ENCODE peak calls at places on chromosome 18, in seven cellular contexts. One of them, this sample, is unnamed.

GRCh38 chr18:74013955-74014354 is 133.7 kb downstream of the FBXO15 start:
- DNase-seq in neuronal stem cell: no peak
- DNase-seq in mesendoderm: no peak
- DNase-seq in mesenchymal stem cell: peak
- DNase-seq in trophoblast cell: peak
- DNase-seq in H1: no peak
- DNase-seq in IMR-90: peak
- DNase-seq in this sample: no peak

GRCh38 chr18:4017479-4017878 is 437.6 kb downstream of the DLGAP1 start:
- DNase-seq in mesendoderm: peak
- DNase-seq in mesenchymal stem cell: peak
- DNase-seq in IMR-90: peak
- DNase-seq in H1: peak
- DNase-seq in trophoblast cell: no peak
- DNase-seq in neuronal stem cell: no peak
- DNase-seq in this sample: peak

GRCh38 chr18:10499230-10499629 is 26.6 kb upstream of the NAPG start:
- DNase-seq in IMR-90: no peak
- DNase-seq in H1: no peak
- DNase-seq in neuronal stem cell: no peak
- DNase-seq in mesenchymal stem cell: peak
- DNase-seq in mesendoderm: no peak
- DNase-seq in trophoblast cell: no peak
- DNase-seq in this sample: no peak

GRCh38 chr18:24544141-24544498 is 83.7 kb downstream of the HRH4 start:
- DNase-seq in mesenchymal stem cell: peak
- DNase-seq in trophoblast cell: no peak
- DNase-seq in mesendoderm: peak
- DNase-seq in IMR-90: peak
- DNase-seq in neuronal stem cell: peak
- DNase-seq in H1: no peak
- DNase-seq in this sample: no peak

GRCh38 chr18:12253517-12254136 is 534 bp upstream of the CIDEA start:
- DNase-seq in neuronal stem cell: no peak
- DNase-seq in mesendoderm: peak
- DNase-seq in IMR-90: no peak
- DNase-seq in mesenchymal stem cell: no peak
- DNase-seq in H1: no peak
- DNase-seq in trophoblast cell: no peak
- DNase-seq in this sample: no peak

GRCh38 chr18:3247243-3248061 is at the start of gene MYL12A:
- DNase-seq in IMR-90: peak
- DNase-seq in mesendoderm: peak
- DNase-seq in trophoblast cell: peak
- DNase-seq in H1: peak
- DNase-seq in mesenchymal stem cell: peak
- DNase-seq in neuronal stem cell: peak
- DNase-seq in this sample: peak

GRCh38 chr18:46877329-46877987 is 39.8 kb downstream of the PIAS2 start:
- DNase-seq in mesenchymal stem cell: no peak
- DNase-seq in H1: no peak
- DNase-seq in IMR-90: no peak
- DNase-seq in mesendoderm: no peak
- DNase-seq in neuronal stem cell: no peak
- DNase-seq in trophoblast cell: no peak
- DNase-seq in this sample: peak

GRCh38 chr18:59986139-59986538 is 86.3 kb downstream of the PMAIP1 start:
- DNase-seq in mesendoderm: no peak
- DNase-seq in H1: no peak
- DNase-seq in neuronal stem cell: no peak
- DNase-seq in IMR-90: no peak
- DNase-seq in mesenchymal stem cell: no peak
- DNase-seq in trophoblast cell: no peak
- DNase-seq in this sample: no peak

GRCh38 chr18:34643982-34644381 is 66.1 kb upstream of the DTNA start:
- DNase-seq in IMR-90: peak
- DNase-seq in mesenchymal stem cell: peak
- DNase-seq in H1: no peak
- DNase-seq in trophoblast cell: no peak
- DNase-seq in neuronal stem cell: no peak
- DNase-seq in mesendoderm: no peak
- DNase-seq in this sample: no peak

GRCh38 chr18:49591775-49592174 is 29.9 kb downstream of the LIPG start:
- DNase-seq in mesendoderm: no peak
- DNase-seq in H1: no peak
- DNase-seq in neuronal stem cell: no peak
- DNase-seq in IMR-90: no peak
- DNase-seq in mesenchymal stem cell: no peak
- DNase-seq in trophoblast cell: no peak
- DNase-seq in this sample: no peak

GRCh38 chr18:48806551-48807261 is 144.1 kb downstream of the SMAD7 start:
- DNase-seq in trophoblast cell: no peak
- DNase-seq in mesendoderm: peak
- DNase-seq in neuronal stem cell: no peak
- DNase-seq in H1: no peak
- DNase-seq in mesenchymal stem cell: no peak
- DNase-seq in IMR-90: no peak
- DNase-seq in this sample: peak

GRCh38 chr18:33579147-33579867 is 1.3 kb downstream of the ASXL3 start:
- DNase-seq in neuronal stem cell: peak
- DNase-seq in trophoblast cell: no peak
- DNase-seq in IMR-90: no peak
- DNase-seq in mesenchymal stem cell: no peak
- DNase-seq in H1: no peak
- DNase-seq in mesendoderm: no peak
- DNase-seq in this sample: no peak

GRCh38 chr18:9117980-9118841 is 15.7 kb downstream of the NDUFV2 start:
- DNase-seq in H1: no peak
- DNase-seq in IMR-90: no peak
- DNase-seq in neuronal stem cell: no peak
- DNase-seq in trophoblast cell: no peak
- DNase-seq in mesendoderm: no peak
- DNase-seq in mesenchymal stem cell: peak
- DNase-seq in this sample: no peak

GRCh38 chr18:13885009-13885408 is 30.3 kb downstream of the MC2R start:
- DNase-seq in trophoblast cell: no peak
- DNase-seq in mesendoderm: no peak
- DNase-seq in neuronal stem cell: no peak
- DNase-seq in IMR-90: no peak
- DNase-seq in H1: no peak
- DNase-seq in mesenchymal stem cell: no peak
- DNase-seq in this sample: no peak

GRCh38 chr18:9700261-9700796 is 7.8 kb upstream of the RAB31 start:
- DNase-seq in mesendoderm: peak
- DNase-seq in neuronal stem cell: no peak
- DNase-seq in mesenchymal stem cell: peak
- DNase-seq in IMR-90: peak
- DNase-seq in trophoblast cell: no peak
- DNase-seq in H1: no peak
- DNase-seq in this sample: no peak

GRCh38 chr18:33282142-33282541 is 158.4 kb downstream of the CCDC178 start:
- DNase-seq in trophoblast cell: no peak
- DNase-seq in mesendoderm: no peak
- DNase-seq in IMR-90: no peak
- DNase-seq in H1: no peak
- DNase-seq in mesenchymal stem cell: no peak
- DNase-seq in neuronal stem cell: no peak
- DNase-seq in this sample: no peak

GRCh38 chr18:32937007-32937540 is 164.3 kb upstream of the KLHL14 start:
- DNase-seq in neuronal stem cell: no peak
- DNase-seq in mesendoderm: no peak
- DNase-seq in H1: no peak
- DNase-seq in mesenchymal stem cell: peak
- DNase-seq in trophoblast cell: no peak
- DNase-seq in IMR-90: no peak
- DNase-seq in this sample: no peak

GRCh38 chr18:37207343-37207742 is 358.3 kb downstream of the CELF4 start:
- DNase-seq in trophoblast cell: no peak
- DNase-seq in mesenchymal stem cell: no peak
- DNase-seq in IMR-90: no peak
- DNase-seq in H1: no peak
- DNase-seq in neuronal stem cell: no peak
- DNase-seq in mesendoderm: peak
- DNase-seq in this sample: no peak

GRCh38 chr18:448116-448515 is 52.4 kb downstream of the COLEC12 start:
- DNase-seq in H1: no peak
- DNase-seq in trophoblast cell: no peak
- DNase-seq in neuronal stem cell: no peak
- DNase-seq in mesendoderm: no peak
- DNase-seq in mesenchymal stem cell: no peak
- DNase-seq in IMR-90: peak
- DNase-seq in this sample: no peak

GRCh38 chr18:6992761-6993160 is 124.8 kb downstream of the LAMA1 start:
- DNase-seq in neuronal stem cell: no peak
- DNase-seq in mesendoderm: no peak
- DNase-seq in IMR-90: no peak
- DNase-seq in trophoblast cell: no peak
- DNase-seq in mesenchymal stem cell: no peak
- DNase-seq in H1: no peak
- DNase-seq in this sample: no peak

GRCh38 chr18:75075016-75075305 is 134.0 kb downstream of the PTGR3 start:
- DNase-seq in trophoblast cell: no peak
- DNase-seq in IMR-90: no peak
- DNase-seq in neuronal stem cell: no peak
- DNase-seq in H1: no peak
- DNase-seq in mesenchymal stem cell: no peak
- DNase-seq in mesendoderm: no peak
- DNase-seq in this sample: no peak

GRCh38 chr18:48889115-48889941 is 61.4 kb downstream of the SMAD7 start:
- DNase-seq in trophoblast cell: no peak
- DNase-seq in mesendoderm: peak
- DNase-seq in IMR-90: no peak
- DNase-seq in mesenchymal stem cell: peak
- DNase-seq in neuronal stem cell: peak
- DNase-seq in H1: no peak
- DNase-seq in this sample: peak

GRCh38 chr18:59264651-59265245 is 8.5 kb downstream of the RAX start:
- DNase-seq in trophoblast cell: no peak
- DNase-seq in IMR-90: no peak
- DNase-seq in H1: no peak
- DNase-seq in mesenchymal stem cell: no peak
- DNase-seq in neuronal stem cell: no peak
- DNase-seq in mesendoderm: peak
- DNase-seq in this sample: no peak

GRCh38 chr18:13221821-13222220 is 3.3 kb downstream of the LDLRAD4 start:
- DNase-seq in IMR-90: no peak
- DNase-seq in neuronal stem cell: no peak
- DNase-seq in mesenchymal stem cell: peak
- DNase-seq in trophoblast cell: no peak
- DNase-seq in mesendoderm: no peak
- DNase-seq in H1: no peak
- DNase-seq in this sample: no peak

GRCh38 chr18:23307567-23308295 is 145.4 kb upstream of the RIOK3 start:
- DNase-seq in H1: no peak
- DNase-seq in mesendoderm: no peak
- DNase-seq in mesenchymal stem cell: peak
- DNase-seq in neuronal stem cell: no peak
- DNase-seq in IMR-90: peak
- DNase-seq in trophoblast cell: peak
- DNase-seq in this sample: no peak

GRCh38 chr18:24734058-24734457 is 273.6 kb downstream of the HRH4 start:
- DNase-seq in mesendoderm: peak
- DNase-seq in IMR-90: no peak
- DNase-seq in H1: no peak
- DNase-seq in neuronal stem cell: no peak
- DNase-seq in mesenchymal stem cell: peak
- DNase-seq in trophoblast cell: peak
- DNase-seq in this sample: peak

GRCh38 chr18:9086624-9087023 is 15.9 kb upstream of the NDUFV2 start:
- DNase-seq in mesendoderm: no peak
- DNase-seq in neuronal stem cell: no peak
- DNase-seq in IMR-90: no peak
- DNase-seq in trophoblast cell: no peak
- DNase-seq in H1: no peak
- DNase-seq in mesenchymal stem cell: no peak
- DNase-seq in this sample: no peak

GRCh38 chr18:183769-184168 is 25.4 kb downstream of the USP14 start:
- DNase-seq in H1: no peak
- DNase-seq in neuronal stem cell: no peak
- DNase-seq in mesenchymal stem cell: peak
- DNase-seq in IMR-90: no peak
- DNase-seq in mesendoderm: no peak
- DNase-seq in trophoblast cell: no peak
- DNase-seq in this sample: no peak

GRCh38 chr18:48937869-48938750 is 12.7 kb downstream of the SMAD7 start:
- DNase-seq in mesenchymal stem cell: no peak
- DNase-seq in mesendoderm: no peak
- DNase-seq in IMR-90: no peak
- DNase-seq in trophoblast cell: no peak
- DNase-seq in H1: no peak
- DNase-seq in neuronal stem cell: no peak
- DNase-seq in this sample: no peak

GRCh38 chr18:22067682-22068081 is 101.7 kb upstream of the GATA6 start:
- DNase-seq in mesenchymal stem cell: no peak
- DNase-seq in H1: no peak
- DNase-seq in mesendoderm: no peak
- DNase-seq in IMR-90: no peak
- DNase-seq in trophoblast cell: no peak
- DNase-seq in neuronal stem cell: no peak
- DNase-seq in this sample: no peak
- H4K8ac ChIP-seq in mesenchymal stem cell: no peak
- H4K8ac ChIP-seq in H1: no peak
- H4K8ac ChIP-seq in mesendoderm: no peak
- H4K8ac ChIP-seq in IMR-90: no peak
- H4K8ac ChIP-seq in trophoblast cell: no peak
- H4K8ac ChIP-seq in neuronal stem cell: no peak
- H4K8ac ChIP-seq in this sample: no peak

GRCh38 chr18:43234889-43235288 is 42.4 kb downstream of the SYT4 start:
- DNase-seq in trophoblast cell: no peak
- DNase-seq in IMR-90: no peak
- DNase-seq in mesendoderm: no peak
- DNase-seq in mesenchymal stem cell: no peak
- DNase-seq in neuronal stem cell: no peak
- DNase-seq in H1: no peak
- DNase-seq in this sample: no peak
- H4K8ac ChIP-seq in trophoblast cell: no peak
- H4K8ac ChIP-seq in IMR-90: no peak
- H4K8ac ChIP-seq in mesendoderm: no peak
- H4K8ac ChIP-seq in mesenchymal stem cell: no peak
- H4K8ac ChIP-seq in neuronal stem cell: no peak
- H4K8ac ChIP-seq in H1: no peak
- H4K8ac ChIP-seq in this sample: no peak

GRCh38 chr18:67771271-67771670 is 254.8 kb upstream of the DSEL start:
- DNase-seq in mesenchymal stem cell: peak
- DNase-seq in mesendoderm: no peak
- DNase-seq in IMR-90: peak
- DNase-seq in neuronal stem cell: no peak
- DNase-seq in H1: no peak
- DNase-seq in trophoblast cell: no peak
- DNase-seq in this sample: no peak
- H4K8ac ChIP-seq in mesenchymal stem cell: no peak
- H4K8ac ChIP-seq in mesendoderm: no peak
- H4K8ac ChIP-seq in IMR-90: peak
- H4K8ac ChIP-seq in neuronal stem cell: no peak
- H4K8ac ChIP-seq in H1: no peak
- H4K8ac ChIP-seq in trophoblast cell: no peak
- H4K8ac ChIP-seq in this sample: no peak

DNA sequence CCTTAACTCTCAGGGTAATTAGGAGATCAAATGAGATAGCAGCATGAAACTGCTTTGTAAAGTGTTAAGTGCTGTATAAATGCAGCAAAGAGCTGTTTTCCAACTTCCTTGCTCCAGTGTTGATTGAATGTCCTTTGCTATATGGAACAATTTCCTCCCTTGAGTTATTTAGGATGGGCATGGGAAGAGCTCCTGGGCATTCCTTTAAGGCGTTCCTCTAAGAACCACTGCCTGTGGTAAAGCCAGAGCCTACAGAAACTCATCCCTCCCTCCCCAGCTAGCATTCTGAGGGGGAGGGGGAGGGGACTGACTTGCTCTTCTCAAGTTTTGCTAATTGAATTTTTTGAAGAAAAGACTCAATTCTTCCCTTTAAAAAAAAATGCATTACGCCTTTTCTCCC is 1.4 kb downstream of the AKAIN1 start:
- DNase-seq in trophoblast cell: no peak
- DNase-seq in IMR-90: no peak
- DNase-seq in mesendoderm: peak
- DNase-seq in H1: no peak
- DNase-seq in neuronal stem cell: no peak
- DNase-seq in mesenchymal stem cell: no peak
- DNase-seq in this sample: no peak
- H4K8ac ChIP-seq in trophoblast cell: no peak
- H4K8ac ChIP-seq in IMR-90: no peak
- H4K8ac ChIP-seq in mesendoderm: no peak
- H4K8ac ChIP-seq in H1: no peak
- H4K8ac ChIP-seq in neuronal stem cell: no peak
- H4K8ac ChIP-seq in mesenchymal stem cell: no peak
- H4K8ac ChIP-seq in this sample: no peak

This sample was measured in H9.